ENCODE peak calls at places on chromosomes 13 and 19, in six cellular contexts. A, B, F, I, G and N are unnamed samples.

GRCh38 chr19:45139286-45140143 is 21.3 kb downstream of the NKPD1 start:
- DNase-seq in B (no peak), G (no peak), I (no peak), F (no peak), A (no peak), N (no peak)

GRCh38 chr19:11657307-11657706 is 60.0 kb downstream of the ZNF627 start:
- DNase-seq in I (peak), G (no peak), B (no peak), A (no peak), F (no peak), N (no peak)

GRCh38 chr13:32164622-32165268 is 133.2 kb downstream of the FRY start:
- DNase-seq in G (no peak), I (no peak), A (peak), F (peak), B (peak), N (no peak)

GRCh38 chr19:39817888-39818561 is 15.9 kb downstream of the DYRK1B start:
- DNase-seq in A (no peak), G (no peak), F (no peak), I (no peak), B (no peak), N (no peak)

GRCh38 chr19:18225702-18226468 is at the start of gene PDE4C:
- DNase-seq in A (peak), B (no peak), G (no peak), F (peak), I (no peak), N (no peak)

GRCh38 chr19:33726756-33727155 is 69.9 kb upstream of the KCTD15 start:
- DNase-seq in B (no peak), A (no peak), I (no peak), G (no peak), F (no peak), N (no peak)

GRCh38 chr19:42069619-42070293 is at the start of gene GRIK5:
- DNase-seq in B (no peak), I (no peak), F (peak), A (peak), G (no peak), N (no peak)

GRCh38 chr19:2983351-2984195 is 6.2 kb downstream of the TLE6 start:
- DNase-seq in I (peak), G (no peak), A (peak), F (peak), B (peak), N (no peak)

GRCh38 chr19:37334179-37335071 is 36.5 kb upstream of the ZNF527 start:
- DNase-seq in A (peak), G (peak), I (peak), F (peak), B (peak), N (peak)

GRCh38 chr13:101554420-101555125 is 102.1 kb downstream of the ITGBL1 start:
- DNase-seq in F (no peak), B (no peak), A (no peak), G (no peak), I (no peak), N (no peak)

GRCh38 chr13:46496086-46496485 is 56.9 kb upstream of the LRCH1 start:
- DNase-seq in G (no peak), B (no peak), I (no peak), A (no peak), F (no peak), N (no peak)

GRCh38 chr19:7265963-7266362 is 28.3 kb downstream of the INSR start:
- DNase-seq in G (no peak), B (peak), A (no peak), I (peak), F (no peak), N (no peak)

GRCh38 chr19:4171676-4172075 is 10.7 kb downstream of the SIRT6 start:
- DNase-seq in A (no peak), B (no peak), G (no peak), I (no peak), F (no peak), N (no peak)

GRCh38 chr19:2034729-2035589 is 16.1 kb downstream of the MKNK2 start:
- DNase-seq in F (peak), B (peak), A (peak), G (peak), I (peak), N (peak)

GRCh38 chr13:50715402-50716146 is 127.9 kb downstream of the DLEU7 start:
- DNase-seq in G (no peak), I (peak), F (no peak), B (no peak), A (no peak), N (no peak)

GRCh38 chr13:52651880-52652169 is 811 bp upstream of the SUGT1 start:
- DNase-seq in B (no peak), A (no peak), G (no peak), F (no peak), I (no peak), N (no peak)

GRCh38 chr13:52010890-52011689 is at the start of gene ATP7B:
- DNase-seq in A (peak), G (no peak), F (peak), I (peak), B (no peak), N (no peak)

GRCh38 chr13:46747031-46747820 is 49.7 kb downstream of the ESD start:
- DNase-seq in G (no peak), I (no peak), A (no peak), F (no peak), B (no peak), N (no peak)

GRCh38 chr13:52447815-52448552 is 2.5 kb downstream of the VPS36 start:
- DNase-seq in I (no peak), A (no peak), G (no peak), F (peak), B (no peak), N (no peak)

GRCh38 chr19:2653717-2654584 is 48.5 kb downstream of the GNG7 start:
- DNase-seq in I (no peak), A (peak), B (no peak), F (peak), G (no peak), N (no peak)

GRCh38 chr13:51523082-51523518 is 61.2 kb upstream of the WDFY2 start:
- DNase-seq in G (no peak), B (no peak), A (no peak), I (peak), F (no peak), N (no peak)

GRCh38 chr13:36601186-36601585 is 72.6 kb upstream of the SERTM1 start:
- DNase-seq in A (no peak), F (no peak), I (no peak), B (no peak), G (no peak), N (no peak)

GRCh38 chr19:2969104-2969504 is 8.3 kb upstream of the TLE6 start:
- DNase-seq in B (peak), A (no peak), G (no peak), F (no peak), I (peak), N (no peak)

GRCh38 chr13:30289533-30289932 is 17.8 kb downstream of the KATNAL1 start:
- DNase-seq in A (no peak), G (no peak), B (no peak), I (no peak), F (no peak), N (no peak)

GRCh38 chr19:55173717-55174409 is 6.2 kb downstream of the SYT5 start:
- DNase-seq in G (no peak), A (peak), F (peak), I (peak), B (peak), N (no peak)

GRCh38 chr19:43820098-43820860 is 6.8 kb upstream of the ZNF283 start:
- DNase-seq in F (peak), I (no peak), B (peak), G (no peak), A (peak), N (no peak)

GRCh38 chr13:71525004-71525403 is 342.0 kb downstream of the DACH1 start:
- DNase-seq in A (no peak), B (no peak), G (no peak), F (no peak), I (no peak), N (no peak)

GRCh38 chr13:43785681-43786471 is 896 bp downstream of the ENOX1 start:
- DNase-seq in B (peak), G (no peak), A (peak), I (peak), F (peak), N (peak)